ENCODE peak calls at places on chromosomes 12 and 14, in eight cellular contexts. M, H, D, J, W, T, A and U are unnamed samples.

GRCh38 chr14:100199240-100199860 is 39.6 kb upstream of the YY1 start:
- DNase-seq in J (no peak), H (no peak), A (no peak), M (no peak), D (no peak), W (no peak), T (peak), U (no peak)

GRCh38 chr14:104113631-104114420 is 24.6 kb upstream of the KIF26A start:
- DNase-seq in M (no peak), A (no peak), T (no peak), H (no peak), J (peak), D (no peak), W (no peak), U (no peak)

GRCh38 chr12:93221841-93222240 is 155.9 kb upstream of the NUDT4 start:
- DNase-seq in D (no peak), A (no peak), W (no peak), H (no peak), M (no peak), J (no peak), T (no peak), U (no peak)

GRCh38 chr14:64704145-64704742 is at the start of gene PLEKHG3:
- DNase-seq in T (peak), M (peak), J (peak), W (peak), H (peak), D (peak), A (no peak), U (no peak)

GRCh38 chr14:95500772-95501401 is 15.6 kb downstream of the SYNE3 start:
- DNase-seq in M (no peak), H (peak), T (no peak), J (peak), A (peak), D (no peak), W (no peak), U (no peak)

GRCh38 chr14:68779761-68780323 is 13.0 kb downstream of the ZFP36L1 start:
- DNase-seq in H (peak), T (no peak), M (no peak), W (peak), J (peak), A (peak), D (no peak), U (peak)

GRCh38 chr12:636632-637031 is 26.6 kb downstream of the NINJ2 start:
- DNase-seq in J (no peak), W (no peak), T (no peak), M (no peak), A (no peak), D (no peak), H (no peak), U (no peak)

GRCh38 chr12:96399081-96399918 is 939 bp downstream of the CDK17 start:
- DNase-seq in T (peak), H (peak), J (peak), M (peak), A (peak), D (peak), W (peak), U (peak)

GRCh38 chr12:89948266-89949175 is 239.9 kb upstream of the ATP2B1 start:
- DNase-seq in M (no peak), J (no peak), W (no peak), A (no peak), D (no peak), H (no peak), T (no peak), U (no peak)

GRCh38 chr12:32051511-32052299 is 54.9 kb upstream of the BICD1 start:
- DNase-seq in W (no peak), H (peak), T (peak), M (no peak), J (no peak), D (no peak), A (no peak), U (no peak)

GRCh38 chr12:76936562-76937185 is 57.9 kb upstream of the CSRP2 start:
- DNase-seq in W (no peak), H (no peak), D (no peak), A (no peak), T (no peak), J (no peak), M (no peak), U (no peak)

GRCh38 chr12:57240926-57241555 is 9.9 kb downstream of the STAC3 start:
- DNase-seq in W (peak), A (no peak), J (peak), D (peak), T (no peak), M (no peak), H (no peak), U (no peak)

GRCh38 chr12:105487961-105488360 is 157.5 kb downstream of the C12orf75 start:
- DNase-seq in M (no peak), A (no peak), T (no peak), W (no peak), H (no peak), J (no peak), D (no peak), U (no peak)

GRCh38 chr14:44775248-44775647 is 186.5 kb downstream of the KLHL28 start:
- DNase-seq in H (no peak), J (no peak), T (no peak), A (no peak), M (no peak), W (no peak), D (no peak), U (no peak)

GRCh38 chr12:10331642-10332239 is 24.1 kb downstream of the KLRD1 start:
- DNase-seq in A (no peak), H (peak), W (no peak), J (no peak), D (peak), M (no peak), T (peak), U (no peak)

GRCh38 chr14:29710015-29710414 is 217.6 kb downstream of the PRKD1 start:
- DNase-seq in D (peak), M (no peak), A (no peak), W (no peak), J (no peak), T (no peak), H (peak), U (no peak)

GRCh38 chr12:104505095-104505819 is 48.5 kb downstream of the CHST11 start:
- DNase-seq in T (no peak), J (no peak), D (no peak), M (no peak), W (peak), H (no peak), A (no peak), U (no peak)

GRCh38 chr14:91252901-91253794 is 8.6 kb upstream of the GPR68 start:
- DNase-seq in W (peak), J (no peak), M (peak), T (peak), H (no peak), D (peak), A (no peak), U (no peak)

GRCh38 chr12:6360080-6360571 is 15.2 kb downstream of the SCNN1A start:
- DNase-seq in W (peak), H (no peak), M (no peak), A (no peak), J (no peak), T (no peak), D (no peak), U (no peak)
- TF ChIP-seq CTCF in W (no peak), H (no peak), M (no peak), A (no peak), J (no peak), T (no peak), D (no peak), U (no peak)

GRCh38 chr14:87998414-87998813 is 5.4 kb upstream of the GALC start:
- DNase-seq in H (no peak), A (no peak), J (no peak), M (no peak), D (no peak), W (no peak), T (no peak), U (no peak)

GRCh38 chr14:88002421-88002820 is 2.5 kb upstream of the GPR65 start:
- DNase-seq in D (no peak), M (no peak), J (no peak), A (no peak), T (no peak), W (no peak), H (no peak), U (no peak)

GRCh38 chr14:87995500-87996275 is 2.7 kb upstream of the GALC start:
- DNase-seq in J (no peak), A (no peak), T (no peak), W (no peak), H (peak), D (peak), M (no peak), U (no peak)

GRCh38 chr14:87996276-87996592 is 3.3 kb upstream of the GALC start:
- DNase-seq in A (no peak), W (no peak), H (no peak), D (no peak), J (no peak), M (no peak), T (no peak), U (no peak)

GRCh38 chr14:87999282-87999681 is 5.7 kb upstream of the GPR65 start:
- DNase-seq in M (no peak), T (no peak), W (no peak), A (no peak), J (no peak), H (no peak), D (no peak), U (no peak)
- H3K27ac ChIP-seq in M (no peak), T (no peak), W (no peak), A (no peak), J (no peak), H (no peak), D (no peak), U (no peak)

GRCh38 chr14:105415481-105416428 is 3.9 kb upstream of the MTA1 start:
- DNase-seq in H (no peak), W (no peak), T (no peak), D (no peak), A (no peak), J (no peak), M (no peak), U (no peak)
- TF ChIP-seq CTCF in H (no peak), W (no peak), T (no peak), D (no peak), A (no peak), J (no peak), M (no peak), U (no peak)

GRCh38 chr12:124709722-124710656 is 142.6 kb upstream of the NCOR2 start:
- DNase-seq in W (no peak), M (no peak), D (no peak), T (no peak), H (peak), A (no peak), J (no peak), U (no peak)
- H3K27ac ChIP-seq in W (no peak), M (peak), D (no peak), T (no peak), H (no peak), A (no peak), J (no peak), U (no peak)

GRCh38 chr12:25960926-25961325 is 2.4 kb downstream of the RASSF8 start:
- DNase-seq in W (no peak), A (no peak), J (no peak), D (no peak), T (no peak), M (no peak), H (no peak), U (no peak)

GRCh38 chr12:25960176-25960575 is 1.7 kb downstream of the RASSF8 start:
- DNase-seq in T (no peak), W (no peak), M (no peak), A (no peak), H (peak), J (no peak), D (peak), U (no peak)

GRCh38 chr12:25957898-25958253 is 606 bp upstream of the RASSF8 start:
- DNase-seq in T (peak), J (no peak), W (no peak), H (peak), D (no peak), M (no peak), A (peak), U (no peak)

GRCh38 chr12:25958254-25959068 is at the start of gene RASSF8:
- DNase-seq in A (peak), M (peak), J (peak), W (peak), H (peak), D (peak), T (peak), U (no peak)

GRCh38 chr12:25959069-25959961 is 833 bp downstream of the RASSF8 start:
- DNase-seq in J (peak), D (peak), W (peak), M (peak), H (peak), A (peak), T (peak), U (no peak)
- TF ChIP-seq CTCF in J (no peak), D (no peak), W (no peak), M (no peak), H (no peak), A (peak), T (no peak), U (no peak)

GRCh38 chr12:24363177-24363754 is 413.8 kb upstream of the SOX5 start:
- DNase-seq in J (no peak), A (no peak), T (no peak), H (no peak), M (no peak), W (no peak), D (no peak), U (no peak)

GRCh38 chr12:24360907-24361306 is 411.4 kb upstream of the SOX5 start:
- DNase-seq in J (no peak), W (no peak), D (no peak), A (no peak), T (no peak), M (no peak), H (peak), U (no peak)

GRCh38 chr12:24361860-24362581 is 412.6 kb upstream of the SOX5 start:
- DNase-seq in H (no peak), T (no peak), D (no peak), W (no peak), A (no peak), M (no peak), J (no peak), U (no peak)

GRCh38 chr12:24364921-24365320 is 415.5 kb upstream of the SOX5 start:
- DNase-seq in H (no peak), J (no peak), M (no peak), D (no peak), A (no peak), T (no peak), W (no peak), U (no peak)

DNA sequence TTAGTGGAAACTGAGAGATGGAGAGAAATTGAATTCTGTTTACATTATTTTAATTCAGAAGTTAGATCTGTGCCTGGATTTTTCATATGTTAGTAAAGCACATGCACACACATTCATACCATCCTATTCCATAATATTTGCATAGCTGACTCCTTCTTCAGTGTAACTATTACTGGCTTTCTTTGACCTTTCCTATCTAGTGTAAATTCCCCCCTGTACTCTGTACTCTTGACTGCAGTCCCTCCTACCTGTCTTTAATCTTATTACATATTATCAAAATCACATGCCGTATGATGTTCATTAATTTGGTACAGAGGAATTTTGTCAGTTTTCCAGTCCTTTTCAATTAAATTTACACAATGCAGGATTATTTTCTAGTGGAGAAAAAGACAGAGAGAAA is 417.0 kb upstream of the SOX5 start:
- DNase-seq in H (no peak), J (no peak), A (no peak), T (no peak), D (no peak), W (no peak), M (no peak), U (no peak)
- H3K27ac ChIP-seq in H (no peak), J (no peak), A (no peak), T (no peak), D (no peak), W (no peak), M (no peak), U (no peak)